ENCODE peak calls at places on chromosome 5, in six cellular contexts. G is SK-N-SH, B is DND-41, P is keratinocyte, M is breast epithelium, V is hepatocyte. T is an unnamed sample.

GRCh38 chr5:179127136-179128040 is 67.2 kb downstream of the ZNF354C start:
- DNase-seq in G (no peak), B (no peak), P (no peak), M (no peak), V (no peak), T (no peak)

GRCh38 chr5:60495644-60496520 is 204.1 kb downstream of the DEPDC1B start:
- DNase-seq in G (no peak), B (no peak), P (no peak), M (peak; percentile 23), V (no peak), T (no peak)

GRCh38 chr5:128825826-128826225 is 139.5 kb upstream of the SLC27A6 start:
- DNase-seq in G (no peak), B (no peak), P (no peak), M (no peak), V (no peak), T (no peak)

GRCh38 chr5:112692472-112692871 is 45.2 kb upstream of the APC start:
- DNase-seq in G (no peak), B (no peak), P (no peak), M (no peak), V (no peak), T (no peak)

GRCh38 chr5:56876325-56876724 is 33.1 kb upstream of the SETD9 start:
- DNase-seq in G (no peak), B (no peak), P (peak; percentile 45), M (no peak), V (no peak), T (no peak)

GRCh38 chr5:55232194-55232984 is 1.0 kb downstream of the CCNO start:
- DNase-seq in G (peak; percentile 39), B (no peak), P (no peak), M (no peak), V (peak; percentile 23), T (no peak)

GRCh38 chr5:31193591-31194457 is at the start of gene CDH6:
- DNase-seq in G (peak; percentile 75), B (no peak), P (no peak), M (no peak), V (peak; percentile 70), T (no peak)

GRCh38 chr5:96337048-96337781 is 95.8 kb downstream of the PCSK1 start:
- DNase-seq in G (no peak), B (no peak), P (no peak), M (peak; percentile 20), V (no peak), T (no peak)

GRCh38 chr5:10563132-10563939 is 534 bp upstream of the ANKRD33B start:
- DNase-seq in G (peak; percentile 78), B (no peak), P (no peak), M (no peak), V (peak; percentile 65), T (no peak)

GRCh38 chr5:129652353-129653138 is 95.3 kb upstream of the MINAR2 start:
- DNase-seq in G (no peak), B (no peak), P (peak; percentile 90), M (no peak), V (no peak), T (no peak)

GRCh38 chr5:180090769-180091546 is 19.4 kb upstream of the RNF130 start:
- DNase-seq in G (no peak), B (no peak), P (no peak), M (peak; percentile 27), V (peak; percentile 64), T (no peak)

GRCh38 chr5:150217874-150218692 is 28.2 kb downstream of the SLC6A7 start:
- DNase-seq in G (peak; percentile 91), B (peak; percentile 78), P (peak; percentile 35), M (peak; percentile 66), V (peak; percentile 89), T (no peak)

GRCh38 chr5:149172709-149173505 is 31.6 kb downstream of the ABLIM3 start:
- DNase-seq in G (no peak), B (no peak), P (no peak), M (no peak), V (no peak), T (no peak)

GRCh38 chr5:134503088-134503936 is 22.2 kb upstream of the JADE2 start:
- DNase-seq in G (peak; percentile 34), B (peak; percentile 92), P (peak; percentile 85), M (peak; percentile 50), V (peak; percentile 83), T (no peak)

GRCh38 chr5:69367697-69368279 is 1.5 kb downstream of the AK6 start:
- DNase-seq in G (no peak), B (no peak), P (no peak), M (no peak), V (no peak), T (no peak)
- H3K27ac ChIP-seq in G (peak overlapping the region; percentile 96), B (peak overlapping the region; percentile 96), P (peak overlapping the region; percentile 98), M (peak overlapping the region; percentile 98), V (no peak overlapping the region), T (no peak overlapping the region)

GRCh38 chr5:139091439-139092156 is 106.6 kb downstream of the SIL1 start:
- DNase-seq in G (no peak), B (no peak), P (no peak), M (no peak), V (peak; percentile 11), T (no peak)
- TF ChIP-seq CTCF in G (no peak), B (no peak), P (no peak), M (no peak), V (peak; percentile 18), T (no peak)

GRCh38 chr5:141354900-141355469 is at the start of gene PCDHGA4:
- DNase-seq in G (no peak), B (no peak), P (no peak), M (no peak), V (no peak), T (no peak)
- H3K4me3 ChIP-seq in G (no peak within 1 kb of the TSS), B (no peak within 1 kb of the TSS), P (no peak within 1 kb of the TSS), M (peak within 1 kb of the TSS; percentile 20), V (no peak within 1 kb of the TSS), T (peak within 1 kb of the TSS; percentile 37)

GRCh38 chr5:109479260-109479860 is 69.6 kb upstream of the PJA2 start:
- DNase-seq in G (no peak), B (no peak), P (peak; percentile 5), M (no peak), V (peak; percentile 30), T (no peak)
- H3K27ac ChIP-seq in G (no peak overlapping the region), B (no peak overlapping the region), P (no peak overlapping the region), M (no peak overlapping the region), V (no peak overlapping the region), T (no peak overlapping the region)

GRCh38 chr5:173496129-173496882 is 120.1 kb downstream of the BOD1 start:
- DNase-seq in G (no peak), B (no peak), P (no peak), M (no peak), V (no peak), T (peak; percentile 28)

GRCh38 chr5:173493846-173494245 is 122.6 kb downstream of the BOD1 start:
- DNase-seq in G (no peak), B (no peak), P (no peak), M (no peak), V (no peak), T (peak; percentile 84)

GRCh38 chr5:173496883-173497255 is 119.6 kb downstream of the BOD1 start:
- DNase-seq in G (no peak), B (no peak), P (no peak), M (no peak), V (no peak), T (peak; percentile 34)

GRCh38 chr5:173494446-173494845 is 122.0 kb downstream of the BOD1 start:
- DNase-seq in G (no peak), B (no peak), P (no peak), M (no peak), V (no peak), T (peak; percentile 74)

DNA sequence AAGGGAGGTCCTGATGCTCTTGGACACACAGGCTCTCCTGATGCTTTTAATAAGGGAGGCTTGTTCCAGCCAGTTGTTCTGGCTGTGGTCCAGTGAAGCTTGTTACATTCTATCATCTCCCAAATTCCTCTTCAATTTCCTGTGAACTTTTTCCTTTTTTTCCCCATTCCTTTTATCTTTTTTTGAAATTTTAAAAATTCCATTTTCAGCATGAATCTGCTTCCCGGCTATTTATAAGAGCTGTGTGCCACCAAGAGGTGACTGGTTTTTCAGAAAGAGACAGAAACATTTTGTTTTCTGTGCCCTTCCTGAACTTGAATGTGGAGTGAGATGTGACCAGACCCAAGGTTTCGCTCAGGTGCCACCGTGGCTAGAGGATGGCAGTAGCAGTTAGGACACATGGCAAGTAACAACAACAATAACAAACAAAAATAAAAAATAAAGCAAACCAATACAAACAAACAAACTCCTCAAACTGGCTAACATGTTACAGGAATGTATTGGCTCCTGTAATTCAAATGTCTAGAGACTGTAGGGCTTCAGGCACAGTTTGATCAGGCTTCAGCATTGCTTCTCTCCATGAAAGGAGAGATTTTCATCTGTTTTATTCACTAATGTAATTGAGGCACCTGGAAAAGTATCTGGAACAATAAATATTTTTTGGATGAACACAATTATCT is 121.1 kb downstream of the BOD1 start:
- DNase-seq in G (no peak), B (no peak), P (no peak), M (peak; percentile 80), V (no peak), T (no peak)
- TF ChIP-seq CTCF in G (no peak), B (no peak), P (no peak), M (no peak), V (no peak), T (no peak)

GRCh38 chr5:117118499-117118898 is 543.9 kb upstream of the SEMA6A start:
- DNase-seq in G (no peak), B (no peak), P (no peak), M (no peak), V (no peak), T (no peak)
- H3K4me3 ChIP-seq in G (no peak overlapping the region), B (no peak overlapping the region), P (no peak overlapping the region), M (no peak overlapping the region), V (no peak overlapping the region), T (no peak overlapping the region)